ENCODE peak calls at places on chromosomes 5 and 9, in six cellular contexts. One of them, this sample, is unnamed.

GRCh38 chr5:139116256-139116655 is 81.9 kb downstream of the SIL1 start:
- DNase-seq in A549: no peak
- DNase-seq in HepG2: no peak
- DNase-seq in K562: no peak
- DNase-seq in GM12878: no peak
- DNase-seq in endothelial cell of umbilical vein: no peak
- DNase-seq in this sample: no peak

GRCh38 chr5:81751836-81752643 is 1.1 kb upstream of the SSBP2 start:
- DNase-seq in A549: no peak
- DNase-seq in HepG2: no peak
- DNase-seq in K562: no peak
- DNase-seq in GM12878: no peak
- DNase-seq in endothelial cell of umbilical vein: peak
- DNase-seq in this sample: no peak

GRCh38 chr9:116152390-116152789 is 1.2 kb upstream of the PAPPA start:
- DNase-seq in A549: no peak
- DNase-seq in HepG2: peak
- DNase-seq in K562: no peak
- DNase-seq in GM12878: no peak
- DNase-seq in endothelial cell of umbilical vein: no peak
- DNase-seq in this sample: no peak

GRCh38 chr9:70114898-70115297 is 71.2 kb downstream of the MAMDC2 start:
- DNase-seq in A549: no peak
- DNase-seq in HepG2: no peak
- DNase-seq in K562: no peak
- DNase-seq in GM12878: no peak
- DNase-seq in endothelial cell of umbilical vein: no peak
- DNase-seq in this sample: no peak

GRCh38 chr9:8349369-8349768 is 549.8 kb upstream of the DMAC1 start:
- DNase-seq in A549: no peak
- DNase-seq in HepG2: no peak
- DNase-seq in K562: no peak
- DNase-seq in GM12878: no peak
- DNase-seq in endothelial cell of umbilical vein: no peak
- DNase-seq in this sample: no peak

GRCh38 chr5:153755913-153756500 is 265.5 kb downstream of the GRIA1 start:
- DNase-seq in A549: no peak
- DNase-seq in HepG2: no peak
- DNase-seq in K562: no peak
- DNase-seq in GM12878: no peak
- DNase-seq in endothelial cell of umbilical vein: no peak
- DNase-seq in this sample: no peak

GRCh38 chr5:131496400-131496713 is 138.7 kb downstream of the RAPGEF6 start:
- DNase-seq in A549: no peak
- DNase-seq in HepG2: no peak
- DNase-seq in K562: no peak
- DNase-seq in GM12878: peak
- DNase-seq in endothelial cell of umbilical vein: no peak
- DNase-seq in this sample: no peak

GRCh38 chr5:147971472-147971871 is 65.1 kb upstream of the C5orf46 start:
- DNase-seq in A549: no peak
- DNase-seq in HepG2: no peak
- DNase-seq in K562: no peak
- DNase-seq in GM12878: no peak
- DNase-seq in endothelial cell of umbilical vein: no peak
- DNase-seq in this sample: no peak

GRCh38 chr9:3023449-3023848 is 179.6 kb upstream of the PUM3 start:
- DNase-seq in A549: no peak
- DNase-seq in HepG2: no peak
- DNase-seq in K562: no peak
- DNase-seq in GM12878: no peak
- DNase-seq in endothelial cell of umbilical vein: no peak
- DNase-seq in this sample: no peak

GRCh38 chr5:135488727-135489465 is 36.7 kb upstream of the TIFAB start:
- DNase-seq in A549: peak
- DNase-seq in HepG2: peak
- DNase-seq in K562: peak
- DNase-seq in GM12878: no peak
- DNase-seq in endothelial cell of umbilical vein: peak
- DNase-seq in this sample: peak

GRCh38 chr5:157247267-157247666 is 18.7 kb upstream of the CYFIP2 start:
- DNase-seq in A549: no peak
- DNase-seq in HepG2: no peak
- DNase-seq in K562: no peak
- DNase-seq in GM12878: no peak
- DNase-seq in endothelial cell of umbilical vein: no peak
- DNase-seq in this sample: no peak

GRCh38 chr5:113578091-113578490 is 64.6 kb downstream of the YTHDC2 start:
- DNase-seq in A549: no peak
- DNase-seq in HepG2: no peak
- DNase-seq in K562: no peak
- DNase-seq in GM12878: no peak
- DNase-seq in endothelial cell of umbilical vein: no peak
- DNase-seq in this sample: no peak

GRCh38 chr9:19470981-19471650 is 62.3 kb downstream of the ACER2 start:
- DNase-seq in A549: no peak
- DNase-seq in HepG2: no peak
- DNase-seq in K562: no peak
- DNase-seq in GM12878: no peak
- DNase-seq in endothelial cell of umbilical vein: no peak
- DNase-seq in this sample: no peak

GRCh38 chr9:114611516-114612271 is 603 bp downstream of the TMEM268 start:
- DNase-seq in A549: peak
- DNase-seq in HepG2: no peak
- DNase-seq in K562: peak
- DNase-seq in GM12878: no peak
- DNase-seq in endothelial cell of umbilical vein: peak
- DNase-seq in this sample: peak

GRCh38 chr5:148864113-148864841 is 37.9 kb downstream of the ADRB2 start:
- DNase-seq in A549: no peak
- DNase-seq in HepG2: no peak
- DNase-seq in K562: no peak
- DNase-seq in GM12878: no peak
- DNase-seq in endothelial cell of umbilical vein: peak
- DNase-seq in this sample: no peak

GRCh38 chr5:140347382-140347781 is 979 bp upstream of the HBEGF start:
- DNase-seq in A549: no peak
- DNase-seq in HepG2: no peak
- DNase-seq in K562: no peak
- DNase-seq in GM12878: no peak
- DNase-seq in endothelial cell of umbilical vein: no peak
- DNase-seq in this sample: no peak

GRCh38 chr9:82313697-82314096 is 325.1 kb downstream of the SPATA31D1 start:
- DNase-seq in A549: no peak
- DNase-seq in HepG2: peak
- DNase-seq in K562: no peak
- DNase-seq in GM12878: no peak
- DNase-seq in endothelial cell of umbilical vein: no peak
- DNase-seq in this sample: no peak

GRCh38 chr9:126722252-126722921 is 82.5 kb upstream of the ZBTB43 start:
- DNase-seq in A549: peak
- DNase-seq in HepG2: no peak
- DNase-seq in K562: peak
- DNase-seq in GM12878: peak
- DNase-seq in endothelial cell of umbilical vein: peak
- DNase-seq in this sample: peak

GRCh38 chr9:131386258-131386657 is 7.6 kb upstream of the PRRC2B start:
- DNase-seq in A549: no peak
- DNase-seq in HepG2: no peak
- DNase-seq in K562: no peak
- DNase-seq in GM12878: no peak
- DNase-seq in endothelial cell of umbilical vein: no peak
- DNase-seq in this sample: peak

GRCh38 chr5:117752403-117752802 is 1177.8 kb upstream of the SEMA6A start:
- DNase-seq in A549: no peak
- DNase-seq in HepG2: no peak
- DNase-seq in K562: no peak
- DNase-seq in GM12878: no peak
- DNase-seq in endothelial cell of umbilical vein: no peak
- DNase-seq in this sample: no peak

GRCh38 chr5:72018158-72018803 is 89.0 kb upstream of the MAP1B start:
- DNase-seq in A549: peak
- DNase-seq in HepG2: peak
- DNase-seq in K562: peak
- DNase-seq in GM12878: peak
- DNase-seq in endothelial cell of umbilical vein: peak
- DNase-seq in this sample: peak
- TF ChIP-seq MAX in A549: no peak
- TF ChIP-seq MAX in HepG2: no peak
- TF ChIP-seq MAX in K562: no peak
- TF ChIP-seq MAX in GM12878: no peak
- TF ChIP-seq MAX in endothelial cell of umbilical vein: no peak
- TF ChIP-seq MAX in this sample: no peak

GRCh38 chr5:141851195-141851874 is 26.9 kb downstream of the PCDH1 start:
- DNase-seq in A549: no peak
- DNase-seq in HepG2: no peak
- DNase-seq in K562: no peak
- DNase-seq in GM12878: no peak
- DNase-seq in endothelial cell of umbilical vein: no peak
- DNase-seq in this sample: no peak

GRCh38 chr5:141850183-141850768 is 27.9 kb downstream of the PCDH1 start:
- DNase-seq in A549: peak
- DNase-seq in HepG2: no peak
- DNase-seq in K562: peak
- DNase-seq in GM12878: no peak
- DNase-seq in endothelial cell of umbilical vein: no peak
- DNase-seq in this sample: no peak

GRCh38 chr5:141850786-141851185 is 27.4 kb downstream of the PCDH1 start:
- DNase-seq in A549: no peak
- DNase-seq in HepG2: no peak
- DNase-seq in K562: peak
- DNase-seq in GM12878: no peak
- DNase-seq in endothelial cell of umbilical vein: no peak
- DNase-seq in this sample: no peak

GRCh38 chr5:141849371-141850182 is 28.6 kb downstream of the PCDH1 start:
- DNase-seq in A549: peak
- DNase-seq in HepG2: peak
- DNase-seq in K562: peak
- DNase-seq in GM12878: no peak
- DNase-seq in endothelial cell of umbilical vein: peak
- DNase-seq in this sample: peak

GRCh38 chr5:141848771-141849370 is 29.3 kb downstream of the PCDH1 start:
- DNase-seq in A549: peak
- DNase-seq in HepG2: peak
- DNase-seq in K562: peak
- DNase-seq in GM12878: no peak
- DNase-seq in endothelial cell of umbilical vein: peak
- DNase-seq in this sample: no peak
- TF ChIP-seq MYC in A549: no peak
- TF ChIP-seq MYC in HepG2: no peak
- TF ChIP-seq MYC in K562: no peak
- TF ChIP-seq MYC in GM12878: no peak
- TF ChIP-seq MYC in endothelial cell of umbilical vein: no peak
- TF ChIP-seq MYC in this sample: no peak

GRCh38 chr5:21680661-21681060 is 1172.5 kb downstream of the CDH12 start:
- DNase-seq in A549: no peak
- DNase-seq in HepG2: no peak
- DNase-seq in K562: no peak
- DNase-seq in GM12878: no peak
- DNase-seq in endothelial cell of umbilical vein: no peak
- DNase-seq in this sample: no peak
- H3K4me3 ChIP-seq in A549: no peak
- H3K4me3 ChIP-seq in HepG2: no peak
- H3K4me3 ChIP-seq in K562: no peak
- H3K4me3 ChIP-seq in GM12878: no peak
- H3K4me3 ChIP-seq in endothelial cell of umbilical vein: no peak
- H3K4me3 ChIP-seq in this sample: no peak

DNA sequence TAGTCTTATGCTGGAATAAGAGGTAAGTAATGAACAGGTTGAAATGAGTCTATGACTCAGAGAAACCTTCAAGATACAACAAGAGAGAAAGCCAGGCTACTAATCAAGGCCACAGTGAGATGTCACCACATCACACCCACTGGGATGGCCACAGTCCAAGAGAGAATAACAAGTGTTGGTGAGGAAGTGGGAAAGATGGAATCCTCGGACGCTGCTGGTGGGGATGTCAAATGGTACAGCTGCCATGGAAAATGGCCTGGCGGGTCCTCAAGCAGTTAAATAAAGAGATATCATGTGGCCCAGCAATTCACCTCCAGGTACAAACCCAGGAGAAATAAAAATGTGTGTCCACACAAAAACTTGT is 41.9 kb upstream of the NEURL1B start:
- DNase-seq in A549: no peak
- DNase-seq in HepG2: no peak
- DNase-seq in K562: no peak
- DNase-seq in GM12878: no peak
- DNase-seq in endothelial cell of umbilical vein: no peak
- DNase-seq in this sample: no peak
- TF ChIP-seq MAX in A549: no peak
- TF ChIP-seq MAX in HepG2: no peak
- TF ChIP-seq MAX in K562: no peak
- TF ChIP-seq MAX in GM12878: no peak
- TF ChIP-seq MAX in endothelial cell of umbilical vein: no peak
- TF ChIP-seq MAX in this sample: no peak